ENCODE peak calls at places on chromosomes 11 and 22, in six cellular contexts. O is nephron progenitor cell, M is COR-L47, C is NAMALWA, B is HepG2, X is MV-4-11. Q is an unnamed sample.

GRCh38 chr11:861105-861479 is 18.4 kb downstream of the TSPAN4 start:
- DNase-seq in O (no peak), M (peak; percentile 63), C (no peak), B (no peak), X (no peak), Q (no peak)

GRCh38 chr11:45079943-45080719 is 66.3 kb upstream of the PRDM11 start:
- DNase-seq in O (no peak), M (no peak), C (peak; percentile 57), B (no peak), X (peak; percentile 83), Q (no peak)

GRCh38 chr11:128420943-128421342 is 166.4 kb downstream of the ETS1 start:
- DNase-seq in O (no peak), M (no peak), C (no peak), B (no peak), X (no peak), Q (no peak)

GRCh38 chr11:9726313-9727022 is 62.6 kb downstream of the SWAP70 start:
- DNase-seq in O (no peak), M (peak; percentile 56), C (no peak), B (peak; percentile 33), X (no peak), Q (no peak)

GRCh38 chr11:1304376-1304775 is 5.1 kb downstream of the TOLLIP start:
- DNase-seq in O (no peak), M (no peak), C (no peak), B (peak; percentile 81), X (no peak), Q (no peak)

GRCh38 chr11:60953781-60954180 is 1.8 kb upstream of the SLC15A3 start:
- DNase-seq in O (no peak), M (no peak), C (no peak), B (no peak), X (no peak), Q (no peak)

GRCh38 chr11:10895285-10895684 is 37.4 kb upstream of the ZBED5 start:
- DNase-seq in O (no peak), M (no peak), C (no peak), B (no peak), X (no peak), Q (no peak)

GRCh38 chr22:23533328-23533762 is 46.7 kb downstream of the IGLL1 start:
- DNase-seq in O (peak; percentile 80), M (no peak), C (no peak), B (peak; percentile 59), X (no peak), Q (no peak)

GRCh38 chr11:8365542-8365941 is 101.9 kb upstream of the LMO1 start:
- DNase-seq in O (no peak), M (no peak), C (peak; percentile 12), B (no peak), X (no peak), Q (no peak)

GRCh38 chr11:3201677-3202181 is 16.9 kb downstream of the MRGPRG start:
- DNase-seq in O (no peak), M (no peak), C (no peak), B (no peak), X (no peak), Q (no peak)

GRCh38 chr11:10026514-10026913 is 267.5 kb downstream of the SBF2 start:
- DNase-seq in O (no peak), M (no peak), C (no peak), B (no peak), X (no peak), Q (no peak)

GRCh38 chr11:35045219-35045819 is 93.7 kb upstream of the CD44 start:
- DNase-seq in O (no peak), M (no peak), C (no peak), B (peak; percentile 64), X (no peak), Q (no peak)

GRCh38 chr11:128544625-128545024 is 42.7 kb downstream of the ETS1 start:
- DNase-seq in O (no peak), M (peak; percentile 46), C (peak; percentile 48), B (no peak), X (no peak), Q (no peak)

GRCh38 chr11:64926689-64927088 is 2.2 kb downstream of the PPP2R5B start:
- DNase-seq in O (no peak), M (no peak), C (no peak), B (no peak), X (no peak), Q (no peak)

GRCh38 chr11:102256251-102256650 is 61.0 kb upstream of the BIRC3 start:
- DNase-seq in O (no peak), M (no peak), C (no peak), B (no peak), X (no peak), Q (no peak)

GRCh38 chr11:64742940-64743590 is 877 bp downstream of the RASGRP2 start:
- DNase-seq in O (peak; percentile 75), M (no peak), C (peak; percentile 68), B (no peak), X (peak; percentile 82), Q (peak; percentile 63)

GRCh38 chr11:117273550-117274289 is 17.4 kb upstream of the BACE1-AS start:
- DNase-seq in O (no peak), M (no peak), C (no peak), B (no peak), X (peak; percentile 31), Q (no peak)

GRCh38 chr11:55795256-55795655 is at the start of gene OR5D14:
- DNase-seq in O (no peak), M (no peak), C (no peak), B (no peak), X (no peak), Q (no peak)

GRCh38 chr11:17382046-17382728 is 6.3 kb downstream of the KCNJ11 start:
- DNase-seq in O (no peak), M (no peak), C (no peak), B (no peak), X (no peak), Q (no peak)

GRCh38 chr22:43862074-43862881 is at the start of gene SULT4A1:
- DNase-seq in O (peak; percentile 73), M (peak; percentile 72), C (no peak), B (no peak), X (peak; percentile 10), Q (peak; percentile 96)

GRCh38 chr22:37609240-37610152 is 862 bp downstream of the GGA1 start:
- DNase-seq in O (peak; percentile 42), M (no peak), C (peak; percentile 60), B (no peak), X (no peak), Q (no peak)

GRCh38 chr11:67278135-67278938 is 10.8 kb upstream of the ANKRD13D start:
- DNase-seq in O (no peak), M (no peak), C (no peak), B (no peak), X (no peak), Q (no peak)

GRCh38 chr22:36334838-36335603 is 52.7 kb downstream of the MYH9 start:
- DNase-seq in O (no peak), M (no peak), C (no peak), B (no peak), X (peak; percentile 76), Q (peak; percentile 57)

GRCh38 chr22:28989035-28989464 is 72.6 kb downstream of the C22orf31 start:
- DNase-seq in O (no peak), M (no peak), C (no peak), B (no peak), X (no peak), Q (no peak)

Q was measured in cerebellum.